ENCODE peak calls at places on chromosomes 4 and X, in seven cellular contexts. K, J, V, D, N, P and C are unnamed samples.

GRCh38 chr4:104491396-104491821 is 3.3 kb downstream of the CXXC4 start:
- DNase-seq in K (peak; percentile 29), J (peak; percentile 65), V (peak; percentile 57), D (peak; percentile 38), N (peak; percentile 70), P (no peak), C (peak; percentile 59)

GRCh38 chr4:180909279-180909678 is 1333.9 kb upstream of the TENM3 start:
- DNase-seq in K (no peak), J (no peak), V (no peak), D (peak; percentile 19), N (peak; percentile 55), P (no peak), C (peak; percentile 69)

GRCh38 chrX:101078716-101079115 is at the start of gene TMEM35A:
- DNase-seq in K (no peak), J (no peak), V (peak; percentile 27), D (peak; percentile 44), N (peak; percentile 36), P (no peak), C (peak; percentile 46)

GRCh38 chr4:168028568-168028967 is 63.8 kb upstream of the ANXA10 start:
- DNase-seq in K (no peak), J (no peak), V (no peak), D (peak; percentile 17), N (no peak), P (no peak), C (no peak)

GRCh38 chr4:173052439-173052838 is 116.2 kb upstream of the GALNT7 start:
- DNase-seq in K (no peak), J (no peak), V (no peak), D (no peak), N (no peak), P (no peak), C (no peak)

GRCh38 chrX:136647969-136648368 is at the start of gene CD40LG:
- DNase-seq in K (no peak), J (no peak), V (no peak), D (no peak), N (no peak), P (no peak), C (no peak)

GRCh38 chrX:135652602-135653001 is 60.8 kb upstream of the CT45A1 start:
- DNase-seq in K (no peak), J (no peak), V (no peak), D (no peak), N (no peak), P (no peak), C (no peak)

GRCh38 chr4:172220679-172221078 is 407.5 kb downstream of the GALNTL6 start:
- DNase-seq in K (no peak), J (no peak), V (no peak), D (no peak), N (no peak), P (no peak), C (no peak)